ENCODE peak calls at places on chromosomes 4 and X, in eight cellular contexts. K is amygdala; B is ACHN; I is stimulated activated CD4-positive, alpha-beta T cell treated with anti-CD3 and anti-CD28 coated beads, Interleukin-4, amount 100 ng/mL, for 4 hours; R is Right ventricle myocardium superior; L is NCI-H748 treated with DMSO at 0.1 percent for 48 hours; M is cardiac fibroblast; N is activated T-helper 1 cell treated with anti-CD3 and anti-CD28 coated beads, Interleukin-2, amount 50 U/mL, for 16 hours. D is an unnamed sample.

GRCh38 chr4:7197910-7198309 is 5.6 kb downstream of the SORCS2 start:
- DNase-seq in M (no peak), L (no peak), B (no peak), I (no peak), N (no peak), K (no peak), R (no peak), D (no peak)

GRCh38 chr4:186029731-186030421 is 39.1 kb upstream of the TLR3 start:
- DNase-seq in L (peak), M (peak), B (no peak), R (peak), K (peak), I (no peak), N (no peak), D (peak)

GRCh38 chr4:189305500-189305899 is 635.2 kb upstream of the FRG1 start:
- DNase-seq in N (no peak), K (no peak), I (no peak), R (no peak), B (no peak), M (no peak), L (no peak), D (peak)

GRCh38 chr4:129350800-129351199 is 254.8 kb downstream of the C4orf33 start:
- DNase-seq in I (no peak), M (peak), K (no peak), B (no peak), N (no peak), R (no peak), L (no peak), D (no peak)

GRCh38 chrX:47380268-47380667 is 9.9 kb downstream of the ZNF157 start:
- DNase-seq in L (no peak), K (no peak), M (no peak), I (peak), B (no peak), R (peak), N (peak), D (no peak)

GRCh38 chrX:39619182-39620009 is 478.4 kb downstream of the BCOR start:
- DNase-seq in B (no peak), R (no peak), N (no peak), M (peak), K (no peak), L (no peak), I (no peak), D (no peak)

GRCh38 chr4:14289708-14290107 is 662.2 kb upstream of the BOD1L1 start:
- DNase-seq in R (no peak), L (no peak), M (peak), I (no peak), B (no peak), K (no peak), N (no peak), D (no peak)

GRCh38 chrX:100083146-100083715 is 326.8 kb downstream of the PCDH19 start:
- DNase-seq in B (no peak), M (no peak), N (no peak), I (no peak), K (no peak), R (no peak), L (no peak), D (no peak)

GRCh38 chrX:39605866-39606265 is 491.9 kb downstream of the BCOR start:
- DNase-seq in L (no peak), M (no peak), I (no peak), B (no peak), K (no peak), R (no peak), N (no peak), D (no peak)

GRCh38 chr4:39305902-39306677 is 60.1 kb downstream of the RFC1 start:
- DNase-seq in L (no peak), N (no peak), B (no peak), K (no peak), R (no peak), I (no peak), M (peak), D (no peak)

GRCh38 chr4:111991797-111992196 is 153.5 kb upstream of the FAM241A start:
- DNase-seq in L (no peak), I (no peak), N (no peak), R (no peak), K (no peak), B (peak), M (peak), D (peak)

GRCh38 chrX:11739796-11740195 is 18.2 kb upstream of the MSL3 start:
- DNase-seq in L (no peak), N (no peak), M (no peak), R (no peak), B (no peak), K (no peak), I (no peak), D (no peak)

GRCh38 chrX:145609951-145610511 is 207.6 kb upstream of the SLITRK2 start:
- DNase-seq in M (peak), B (peak), L (no peak), K (no peak), N (no peak), I (no peak), R (no peak), D (peak)

GRCh38 chr4:46993075-46994006 is at the start of gene GABRA4:
- DNase-seq in B (no peak), I (no peak), L (no peak), R (peak), N (no peak), M (peak), K (peak), D (peak)